ENCODE peak calls at places on chromosomes 6 and 20, in seven cellular contexts. T is HepG2, I is GM12878, C is HCT116, U is H1, S is K562, P is SK-N-SH. L is an unnamed sample.

GRCh38 chr6:166611631-166612030 is 15.4 kb downstream of the RPS6KA2 start:
- DNase-seq in T (no peak), I (no peak), C (no peak), U (no peak), S (no peak), P (no peak), L (no peak)

GRCh38 chr6:151130329-151130728 is 109.4 kb upstream of the AKAP12 start:
- DNase-seq in T (no peak), I (no peak), C (no peak), U (no peak), S (no peak), P (no peak), L (no peak)

GRCh38 chr6:170485159-170485558 is 67.9 kb downstream of the PSMB1 start:
- DNase-seq in T (no peak), I (no peak), C (no peak), U (no peak), S (no peak), P (no peak), L (no peak)

GRCh38 chr20:31707258-31707615 is 15.4 kb downstream of the BCL2L1 start:
- DNase-seq in T (no peak), I (no peak), C (no peak), U (no peak), S (no peak), P (no peak), L (no peak)

GRCh38 chr20:17469631-17470030 is 61.5 kb downstream of the BFSP1 start:
- DNase-seq in T (no peak), I (no peak), C (no peak), U (no peak), S (no peak), P (no peak), L (no peak)

GRCh38 chr6:160421854-160422253 is 73.7 kb downstream of the SLC22A3 start:
- DNase-seq in T (no peak), I (no peak), C (no peak), U (no peak), S (no peak), P (no peak), L (no peak)

GRCh38 chr6:7770111-7770510 is 44.2 kb downstream of the BMP6 start:
- DNase-seq in T (no peak), I (no peak), C (no peak), U (no peak), S (no peak), P (no peak), L (no peak)

GRCh38 chr20:8126979-8127378 is 5.1 kb upstream of the PLCB1 start:
- DNase-seq in T (peak), I (no peak), C (no peak), U (no peak), S (no peak), P (no peak), L (no peak)

GRCh38 chr6:106257195-106257594 is 68.4 kb downstream of the ATG5 start:
- DNase-seq in T (no peak), I (no peak), C (no peak), U (no peak), S (no peak), P (no peak), L (no peak)

GRCh38 chr20:692044-692443 is 16.4 kb upstream of the SCRT2 start:
- DNase-seq in T (no peak), I (no peak), C (no peak), U (no peak), S (no peak), P (no peak), L (no peak)

GRCh38 chr6:84466521-84466920 is 239.1 kb upstream of the CEP162 start:
- DNase-seq in T (no peak), I (no peak), C (peak), U (no peak), S (no peak), P (no peak), L (no peak)

GRCh38 chr6:168915855-168916254 is 337.8 kb downstream of the THBS2 start:
- DNase-seq in T (no peak), I (no peak), C (no peak), U (no peak), S (no peak), P (no peak), L (no peak)

GRCh38 chr6:4728949-4729348 is 47.3 kb upstream of the CDYL start:
- DNase-seq in T (no peak), I (no peak), C (no peak), U (no peak), S (no peak), P (no peak), L (no peak)

GRCh38 chr6:4728436-4728769 is 47.8 kb upstream of the CDYL start:
- DNase-seq in T (no peak), I (no peak), C (no peak), U (no peak), S (no peak), P (no peak), L (no peak)

GRCh38 chr6:4731996-4732395 is 44.2 kb upstream of the CDYL start:
- DNase-seq in T (no peak), I (no peak), C (no peak), U (no peak), S (no peak), P (no peak), L (no peak)

GRCh38 chr6:4727236-4727635 is 49.0 kb upstream of the CDYL start:
- DNase-seq in T (no peak), I (no peak), C (no peak), U (no peak), S (no peak), P (no peak), L (no peak)

DNA sequence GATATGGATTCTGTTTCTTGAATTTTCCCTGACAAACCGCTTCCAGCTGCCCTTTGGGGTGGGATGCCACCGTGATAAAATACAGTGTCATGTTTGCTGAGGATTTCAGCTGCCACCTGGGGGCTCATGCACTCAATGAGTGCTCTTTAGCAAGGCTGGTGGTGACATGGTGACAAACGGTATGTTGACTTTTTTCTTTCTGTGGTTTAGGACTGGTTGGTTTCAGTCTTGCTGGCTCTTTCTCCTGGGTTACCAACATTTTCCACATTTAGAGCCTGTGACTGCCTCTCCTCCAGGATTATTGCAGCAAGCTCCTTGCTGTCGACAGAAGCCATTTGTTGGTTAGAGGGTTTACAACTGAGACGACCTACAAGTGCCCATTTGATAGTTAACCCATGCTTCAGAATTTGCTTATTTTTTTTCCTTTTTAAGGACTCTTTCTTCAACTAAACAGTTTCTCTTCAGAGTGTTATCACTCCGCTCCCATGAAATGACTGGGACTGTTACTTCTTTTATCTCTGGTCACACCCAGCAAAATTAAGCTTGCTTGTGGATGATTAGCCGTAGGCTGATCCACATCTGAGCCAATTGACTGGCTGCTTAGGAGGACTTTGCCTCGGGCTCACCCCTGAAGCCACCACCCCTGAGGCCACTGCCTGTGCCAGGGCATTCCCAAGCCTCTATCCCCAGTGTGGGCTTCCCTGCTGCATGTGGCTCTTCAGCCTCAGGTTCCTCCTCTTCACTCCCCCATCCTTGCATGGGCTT is 48.4 kb upstream of the CDYL start:
- DNase-seq in T (peak), I (no peak), C (no peak), U (no peak), S (peak), P (no peak), L (no peak)
- H3K27ac ChIP-seq in T (no peak), I (no peak), C (no peak), U (no peak), S (peak), P (no peak), L (no peak)

DNA sequence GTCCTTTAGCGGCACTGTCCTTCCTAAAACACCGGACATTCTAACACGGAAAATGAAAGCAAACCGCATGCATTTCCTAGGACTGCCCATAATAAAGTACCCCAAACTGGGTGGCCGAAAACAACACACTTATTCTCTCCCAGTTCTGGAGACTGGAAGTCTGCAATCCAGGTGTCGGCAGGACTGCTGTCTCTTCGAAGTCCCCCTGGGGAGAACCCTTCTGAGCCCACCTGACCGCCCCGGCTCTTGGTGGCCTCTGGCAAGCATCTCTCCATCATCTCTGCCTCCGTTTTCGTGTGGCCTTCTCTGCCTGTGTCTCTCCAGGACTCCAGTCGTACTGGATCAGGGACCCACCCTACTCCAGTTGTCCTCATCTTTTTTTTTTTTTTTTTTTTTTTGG is 55.4 kb downstream of the SYNJ2 start:
- DNase-seq in T (no peak), I (no peak), C (no peak), U (no peak), S (no peak), P (no peak), L (no peak)
- TF ChIP-seq SIN3A in T (no peak), I (no peak), C (no peak), U (no peak), S (no peak), P (no peak), L (no peak)

GRCh38 chr6:1324926-1325325 is 13.0 kb downstream of the FOXQ1 start:
- DNase-seq in T (peak), I (no peak), C (no peak), U (no peak), S (no peak), P (no peak), L (no peak)
- H3K27ac ChIP-seq in T (peak), I (no peak), C (no peak), U (no peak), S (no peak), P (no peak), L (peak)

GRCh38 chr20:46523108-46523507 is 9.7 kb upstream of the ZNF334 start:
- DNase-seq in T (peak), I (no peak), C (no peak), U (no peak), S (no peak), P (no peak), L (no peak)
- TF ChIP-seq SIN3A in T (no peak), I (no peak), C (no peak), U (no peak), S (no peak), P (no peak), L (no peak)

DNA sequence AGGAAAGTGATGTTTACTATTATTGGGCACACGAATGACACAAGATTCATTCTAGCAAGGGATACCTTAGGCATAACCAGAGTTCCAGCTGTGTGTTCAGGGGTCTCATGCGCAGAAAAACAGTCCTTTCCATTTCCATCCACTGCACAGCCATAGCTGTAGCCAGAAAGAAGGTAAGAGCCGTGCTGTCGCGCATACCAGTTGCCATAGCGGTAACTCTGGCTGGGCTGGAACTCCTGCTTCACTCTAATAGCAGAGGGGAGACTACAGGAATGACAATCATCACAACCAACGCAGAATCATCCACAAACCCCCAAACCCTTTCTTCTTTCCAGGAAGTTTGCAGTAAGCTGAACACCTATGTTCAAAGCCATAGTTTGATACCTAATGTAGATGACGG is 7.5 kb downstream of the C6orf52 start:
- DNase-seq in T (no peak), I (no peak), C (no peak), U (no peak), S (no peak), P (no peak), L (no peak)
- H3K27ac ChIP-seq in T (no peak), I (no peak), C (no peak), U (no peak), S (no peak), P (no peak), L (no peak)

GRCh38 chr6:149387787-149388512 is 12.1 kb upstream of the SUMO4 start:
- DNase-seq in T (no peak), I (no peak), C (no peak), U (no peak), S (no peak), P (no peak), L (no peak)
- TF ChIP-seq SIN3A in T (no peak), I (no peak), C (no peak), U (no peak), S (no peak), P (no peak), L (no peak)

L was measured in Panc1.